ENCODE peak calls at places on chromosomes 1 and 21, in nine cellular contexts. E is heart left ventricle; J is cardiac fibroblast; Z is mucosa of descending colon; V is fibroblast of the aortic adventitia; O is suprapubic skin; I is IMR-90; X is epithelial cell of esophagus; C is CD8-positive, alpha-beta T cell. S is an unnamed sample.

GRCh38 chr1:220950576-220950975 is 71.3 kb downstream of the HLX start:
- DNase-seq in C (no peak), Z (no peak), V (no peak), O (no peak), E (no peak), X (no peak), I (no peak), J (no peak), S (no peak)

GRCh38 chr1:93804412-93804811 is 74.6 kb downstream of the DNTTIP2 start:
- DNase-seq in J (peak), Z (no peak), E (peak), O (no peak), I (peak), V (peak), X (peak), C (no peak), S (peak)

GRCh38 chr1:93811646-93812045 is 67.4 kb downstream of the DNTTIP2 start:
- DNase-seq in X (no peak), C (no peak), V (peak), E (no peak), Z (no peak), I (peak), J (peak), O (no peak), S (no peak)

GRCh38 chr1:156804572-156805243 is 11.9 kb downstream of the SH2D2A start:
- DNase-seq in E (no peak), O (no peak), C (no peak), Z (no peak), I (peak), V (peak), X (no peak), J (peak), S (peak)

GRCh38 chr1:211648980-211649934 is 26.2 kb downstream of the NEK2 start:
- DNase-seq in X (no peak), V (peak), O (peak), J (peak), E (no peak), I (peak), C (no peak), Z (peak), S (no peak)

GRCh38 chr1:199044191-199044590 is 405.4 kb downstream of the PTPRC start:
- DNase-seq in C (no peak), O (no peak), V (no peak), J (no peak), E (no peak), Z (no peak), I (no peak), X (no peak), S (no peak)

GRCh38 chr21:44850208-44850800 is 23.2 kb downstream of the PTTG1IP start:
- DNase-seq in V (no peak), X (no peak), Z (no peak), I (no peak), O (no peak), E (no peak), J (no peak), C (no peak), S (no peak)

GRCh38 chr1:14919755-14920154 is 233.8 kb upstream of the TMEM51 start:
- DNase-seq in V (no peak), C (no peak), Z (no peak), X (no peak), E (no peak), J (no peak), I (no peak), O (no peak), S (no peak)

GRCh38 chr21:45997495-45998275 is 16.1 kb downstream of the COL6A1 start:
- DNase-seq in J (no peak), I (no peak), V (no peak), O (peak), E (no peak), C (peak), X (no peak), Z (no peak), S (no peak)

GRCh38 chr1:81174052-81174451 is 626.7 kb upstream of the ADGRL2 start:
- DNase-seq in Z (no peak), V (no peak), C (no peak), J (no peak), X (peak), I (peak), E (no peak), O (no peak), S (no peak)

GRCh38 chr1:227298532-227299174 is 19.6 kb downstream of the CDC42BPA start:
- DNase-seq in Z (no peak), V (no peak), I (no peak), O (no peak), E (no peak), C (no peak), X (no peak), J (no peak), S (no peak)

GRCh38 chr1:222358100-222358499 is 189.8 kb downstream of the HHIPL2 start:
- DNase-seq in C (no peak), J (no peak), V (no peak), O (no peak), Z (no peak), X (no peak), I (no peak), E (no peak), S (no peak)

GRCh38 chr1:211378844-211379243 is 52.2 kb downstream of the TRAF5 start:
- DNase-seq in I (peak), X (peak), E (no peak), O (no peak), J (peak), C (no peak), Z (no peak), V (peak), S (peak)

GRCh38 chr21:37877171-37877570 is 39.1 kb downstream of the KCNJ6 start:
- DNase-seq in I (peak), E (no peak), J (peak), C (no peak), V (peak), Z (no peak), X (no peak), O (no peak), S (peak)

GRCh38 chr1:169042377-169042776 is 64.1 kb upstream of the ATP1B1 start:
- DNase-seq in E (no peak), Z (no peak), I (no peak), C (no peak), J (no peak), X (no peak), O (no peak), V (no peak), S (no peak)

GRCh38 chr1:6949991-6950765 is 164.9 kb downstream of the CAMTA1 start:
- DNase-seq in E (no peak), J (no peak), O (no peak), I (no peak), Z (no peak), C (no peak), X (no peak), V (no peak), S (no peak)

GRCh38 chr1:19872190-19872589 is 10.0 kb upstream of the OTUD3 start:
- DNase-seq in X (peak), I (no peak), V (no peak), O (no peak), Z (peak), J (no peak), E (no peak), C (no peak), S (no peak)

GRCh38 chr1:164748253-164748899 is 189.4 kb downstream of the PBX1 start:
- DNase-seq in C (no peak), J (peak), I (peak), O (no peak), V (peak), X (no peak), Z (no peak), E (peak), S (peak)

GRCh38 chr1:39642796-39643195 is 3.4 kb upstream of the HEYL start:
- DNase-seq in E (no peak), Z (no peak), C (no peak), J (peak), I (peak), V (no peak), O (no peak), X (peak), S (no peak)

GRCh38 chr1:178004926-178005391 is 35.1 kb upstream of the SEC16B start:
- DNase-seq in E (no peak), I (peak), O (no peak), Z (no peak), C (no peak), V (peak), J (no peak), X (peak), S (peak)

GRCh38 chr1:42684139-42684538 is 1.9 kb downstream of the YBX1 start:
- DNase-seq in O (no peak), J (peak), V (peak), Z (peak), X (peak), C (no peak), I (peak), E (no peak), S (no peak)

GRCh38 chr1:228101614-228101993 is 1.5 kb downstream of the C1orf35 start:
- DNase-seq in Z (peak), E (no peak), I (no peak), X (no peak), J (no peak), C (no peak), O (no peak), V (no peak), S (no peak)

GRCh38 chr1:107954121-107954520 is 10.9 kb downstream of the VAV3 start:
- DNase-seq in Z (no peak), J (no peak), E (no peak), V (no peak), O (no peak), C (no peak), X (no peak), I (no peak), S (no peak)

GRCh38 chr21:32514275-32515055 is 70.9 kb downstream of the TCP10L start:
- DNase-seq in X (no peak), J (no peak), O (no peak), I (no peak), V (no peak), C (no peak), E (no peak), Z (no peak), S (no peak)

GRCh38 chr1:175095978-175096611 is 28.5 kb downstream of the TNN start:
- DNase-seq in J (no peak), V (no peak), E (no peak), X (no peak), C (no peak), I (no peak), O (no peak), Z (no peak), S (no peak)

GRCh38 chr1:156075158-156075557 is 7.1 kb downstream of the MEX3A start:
- DNase-seq in V (no peak), Z (no peak), X (no peak), O (no peak), J (no peak), E (no peak), I (no peak), C (no peak), S (no peak)

GRCh38 chr1:17744666-17745563 is 10.2 kb upstream of the ACTL8 start:
- DNase-seq in V (no peak), J (peak), I (no peak), E (no peak), C (no peak), Z (no peak), X (no peak), O (no peak), S (no peak)

DNA sequence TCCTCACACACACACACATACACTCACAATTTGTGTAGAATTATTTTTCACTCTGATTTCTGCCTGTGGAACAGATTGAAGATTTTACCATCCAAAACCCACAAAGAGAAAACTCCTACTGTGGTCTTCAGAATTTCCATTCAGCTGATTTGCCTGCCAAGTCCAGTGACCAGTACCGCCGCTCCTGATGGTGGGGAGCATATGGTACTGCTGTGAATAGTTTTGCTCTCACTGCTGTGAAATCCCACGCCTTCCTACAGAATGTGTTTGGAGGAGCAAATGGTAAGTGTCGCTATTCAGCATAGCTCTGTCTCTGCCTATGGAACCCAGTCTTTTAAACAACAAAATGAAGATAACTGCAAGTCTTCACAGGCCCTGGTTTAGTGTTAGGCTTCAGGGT is 629.5 kb downstream of the LMO4 start:
- DNase-seq in I (no peak), C (no peak), O (no peak), X (no peak), Z (no peak), E (no peak), V (no peak), J (no peak), S (no peak)
- H3K4me3 ChIP-seq in I (no peak), C (no peak), O (no peak), X (no peak), Z (no peak), E (no peak), V (no peak), J (no peak), S (no peak)

DNA sequence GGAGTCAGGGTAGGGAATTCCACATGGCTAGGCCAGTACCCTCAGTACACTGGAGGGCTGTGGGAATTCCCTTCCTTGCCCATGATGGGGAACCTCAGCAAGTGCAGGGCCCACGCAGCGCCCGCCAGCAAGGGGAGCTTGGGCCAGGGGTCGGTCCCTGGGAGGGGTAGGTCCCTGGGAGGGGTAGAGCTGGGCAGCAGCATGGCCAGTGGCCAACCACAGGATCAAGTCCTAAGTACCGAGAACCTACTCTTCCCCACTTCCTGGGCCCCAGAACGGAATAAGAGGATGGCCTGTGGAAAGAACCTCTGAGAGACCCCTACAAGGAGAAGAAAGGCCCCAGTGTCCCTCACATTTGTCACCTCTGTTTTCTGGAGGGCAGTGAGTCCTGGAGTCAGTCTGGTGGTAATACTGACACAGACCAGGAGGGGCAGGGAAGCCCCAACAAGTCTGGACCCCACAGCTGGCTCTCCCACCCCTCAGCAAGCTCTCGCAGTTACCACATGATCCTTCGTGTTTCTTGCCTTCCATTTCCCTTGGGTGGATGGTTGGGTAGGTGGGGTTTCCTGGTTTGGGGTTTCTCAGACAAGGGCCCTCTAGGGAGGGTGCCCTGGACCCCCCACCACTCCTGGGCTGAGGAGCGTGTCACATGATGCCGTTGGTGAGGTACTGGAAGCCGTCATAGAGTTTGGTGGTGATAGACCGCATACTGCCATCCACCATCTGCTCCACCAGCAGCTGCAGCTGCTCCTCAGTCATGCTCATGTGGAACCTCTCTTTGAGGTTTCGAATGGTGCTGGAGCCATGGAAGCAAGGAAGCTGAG is 10.3 kb downstream of the ZNF687 start:
- DNase-seq in Z (no peak), V (no peak), O (no peak), J (no peak), X (no peak), I (no peak), E (no peak), C (no peak), S (no peak)
- TF ChIP-seq CTCF in Z (no peak), V (peak), O (no peak), J (peak), X (peak), I (no peak), E (no peak), C (no peak), S (peak)

DNA sequence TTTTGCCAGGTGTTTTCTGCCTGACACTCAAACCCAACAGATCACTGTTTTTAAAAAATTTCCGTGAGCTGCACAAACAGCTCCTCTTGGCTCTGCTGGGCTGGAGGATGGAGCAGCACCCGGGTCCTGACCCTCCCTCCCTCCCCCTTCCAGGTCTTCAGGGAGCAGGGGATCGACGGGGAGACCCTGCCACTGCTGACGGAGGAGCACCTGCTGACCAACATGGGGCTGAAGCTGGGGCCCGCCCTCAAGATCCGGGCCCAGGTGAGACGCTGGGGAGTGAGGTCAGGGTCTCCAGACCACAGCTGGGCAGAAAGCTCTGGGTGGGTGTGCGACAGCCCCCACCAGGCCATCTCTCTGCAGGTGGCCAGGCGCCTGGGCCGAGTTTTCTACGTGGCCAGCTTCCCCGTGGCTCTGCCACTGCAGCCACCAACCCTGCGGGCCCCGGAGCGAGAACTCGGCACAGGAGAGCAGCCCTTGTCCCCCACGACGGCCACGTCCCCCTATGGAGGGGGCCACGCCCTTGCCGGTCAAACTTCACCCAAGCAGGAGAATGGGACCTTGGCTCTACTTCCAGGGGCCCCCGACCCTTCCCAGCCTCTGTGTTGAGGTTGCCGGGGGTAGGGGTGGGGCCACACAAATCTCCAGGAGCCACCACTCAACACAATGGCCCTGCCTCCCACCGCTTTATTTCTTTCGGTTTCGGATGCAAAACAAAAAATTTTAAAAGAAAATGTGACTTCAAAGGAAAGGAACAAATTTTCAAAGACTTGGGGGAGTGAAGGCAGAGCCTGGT is 15.3 kb downstream of the NOC2L start:
- DNase-seq in J (no peak), V (no peak), I (no peak), X (no peak), O (no peak), C (no peak), Z (no peak), E (no peak), S (no peak)
- H3K4me3 ChIP-seq in J (no peak), V (no peak), I (no peak), X (no peak), O (no peak), C (no peak), Z (no peak), E (no peak), S (no peak)

GRCh38 chr1:99675292-99675691 is 29.4 kb downstream of the PALMD start:
- DNase-seq in V (no peak), E (no peak), J (no peak), X (no peak), C (no peak), O (no peak), Z (no peak), I (no peak), S (no peak)

GRCh38 chr1:99674115-99674514 is 28.2 kb downstream of the PALMD start:
- DNase-seq in J (no peak), C (no peak), V (no peak), E (no peak), O (no peak), X (no peak), I (no peak), Z (no peak), S (no peak)

GRCh38 chr1:99677416-99677815 is 31.5 kb downstream of the PALMD start:
- DNase-seq in I (no peak), E (peak), C (no peak), O (no peak), Z (no peak), J (no peak), V (no peak), X (no peak), S (no peak)

GRCh38 chr1:99674665-99675064 is 28.8 kb downstream of the PALMD start:
- DNase-seq in V (peak), X (peak), J (no peak), C (no peak), Z (no peak), E (no peak), I (peak), O (no peak), S (no peak)

GRCh38 chr1:99675994-99676393 is 30.1 kb downstream of the PALMD start:
- DNase-seq in O (no peak), Z (no peak), C (no peak), X (no peak), E (no peak), I (no peak), V (no peak), J (no peak), S (no peak)
- TF ChIP-seq CTCF in O (no peak), Z (no peak), C (no peak), X (no peak), E (no peak), I (no peak), V (no peak), J (no peak), S (no peak)

GRCh38 chr1:11735531-11735853 is 444 bp upstream of the AGTRAP start:
- DNase-seq in C (no peak), Z (no peak), E (no peak), J (no peak), X (no peak), O (no peak), I (no peak), V (no peak), S (no peak)
- H3K4me3 ChIP-seq in C (peak), Z (no peak), E (peak), J (peak), X (no peak), O (peak), I (peak), V (peak), S (peak)

GRCh38 chr1:203671808-203672207 is 45.2 kb downstream of the ATP2B4 start:
- DNase-seq in C (no peak), J (no peak), I (no peak), E (no peak), Z (no peak), X (no peak), O (no peak), V (no peak), S (no peak)

GRCh38 chr1:203676455-203676854 is 49.8 kb downstream of the ATP2B4 start:
- DNase-seq in V (no peak), C (no peak), J (no peak), E (no peak), O (no peak), I (no peak), X (no peak), Z (no peak), S (no peak)

GRCh38 chr1:203672354-203672753 is 45.7 kb downstream of the ATP2B4 start:
- DNase-seq in O (no peak), C (no peak), V (peak), X (no peak), J (peak), I (peak), E (peak), Z (no peak), S (peak)

GRCh38 chr1:203675596-203676347 is 49.1 kb downstream of the ATP2B4 start:
- DNase-seq in Z (peak), X (no peak), O (no peak), V (no peak), I (no peak), C (no peak), E (no peak), J (no peak), S (no peak)

DNA sequence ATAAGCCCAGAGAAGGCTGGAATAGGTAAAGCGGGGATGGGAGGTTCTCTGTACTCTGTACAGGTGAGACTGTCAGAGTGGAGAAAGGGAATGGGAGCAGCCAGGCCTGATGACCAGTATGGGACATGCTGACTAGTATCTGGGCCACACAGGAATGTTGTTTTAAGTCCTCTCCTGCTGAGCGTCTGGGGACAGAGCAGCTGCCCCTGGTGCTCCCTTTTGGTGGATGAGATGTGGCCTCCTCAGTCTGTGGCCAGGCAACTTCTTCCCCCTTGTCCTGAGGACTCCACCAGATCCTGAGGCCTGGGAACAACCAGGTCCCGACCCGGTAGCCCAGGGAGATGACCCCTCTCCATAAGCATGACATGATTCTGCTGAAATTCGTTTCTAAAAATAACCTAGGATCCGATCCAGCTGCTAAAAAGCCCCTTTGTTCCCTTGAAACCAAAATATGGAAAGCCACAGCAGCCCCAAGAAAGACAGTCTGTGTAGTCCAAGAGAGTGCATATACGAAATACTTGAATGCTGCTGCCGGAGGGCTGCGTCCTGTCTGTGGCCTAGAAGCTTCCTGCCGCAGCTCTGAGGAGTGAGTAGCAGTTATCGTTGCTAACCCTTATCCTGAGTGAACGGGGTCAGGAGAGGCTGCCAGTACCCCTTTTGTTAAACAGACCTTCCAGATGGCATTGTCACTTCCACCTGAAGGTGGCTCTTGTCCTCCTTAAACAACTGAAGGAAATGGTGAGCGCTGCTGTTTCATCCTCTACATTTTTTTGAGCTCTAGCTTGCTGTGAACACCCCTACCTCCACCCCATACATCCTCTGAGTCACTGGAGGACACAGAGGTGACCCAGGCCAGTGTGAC is 47.1 kb downstream of the ATP2B4 start:
- DNase-seq in J (peak), C (peak), X (peak), Z (peak), I (peak), O (no peak), V (peak), E (peak), S (peak)
- TF ChIP-seq CTCF in J (peak), C (peak), X (peak), Z (no peak), I (peak), O (no peak), V (peak), E (peak), S (peak)

S was measured in astrocyte of the spinal cord.